ENCODE peak calls at places on chromosomes 2 and 18, in five cellular contexts. One of them, this sample, is unnamed.

GRCh38 chr2:5923957-5924945 is 232.1 kb downstream of the SOX11 start:
- DNase-seq in SK-N-SH: no peak
- DNase-seq in K562: no peak
- DNase-seq in GM12878: no peak
- DNase-seq in HepG2: no peak
- DNase-seq in this sample: no peak

GRCh38 chr2:62313433-62314227 is 117.7 kb downstream of the B3GNT2 start:
- DNase-seq in SK-N-SH: no peak
- DNase-seq in K562: no peak
- DNase-seq in GM12878: peak
- DNase-seq in HepG2: no peak
- DNase-seq in this sample: no peak

GRCh38 chr18:79485788-79486355 is 90.1 kb downstream of the NFATC1 start:
- DNase-seq in SK-N-SH: no peak
- DNase-seq in K562: no peak
- DNase-seq in GM12878: no peak
- DNase-seq in HepG2: no peak
- DNase-seq in this sample: no peak

GRCh38 chr2:166404831-166405568 is 29.3 kb upstream of the SCN9A start:
- DNase-seq in SK-N-SH: no peak
- DNase-seq in K562: no peak
- DNase-seq in GM12878: no peak
- DNase-seq in HepG2: no peak
- DNase-seq in this sample: peak

GRCh38 chr2:14779252-14779651 is 146.7 kb downstream of the LRATD1 start:
- DNase-seq in SK-N-SH: no peak
- DNase-seq in K562: no peak
- DNase-seq in GM12878: no peak
- DNase-seq in HepG2: peak
- DNase-seq in this sample: no peak

GRCh38 chr2:134568413-134568812 is 150.4 kb downstream of the TMEM163 start:
- DNase-seq in SK-N-SH: no peak
- DNase-seq in K562: no peak
- DNase-seq in GM12878: no peak
- DNase-seq in HepG2: no peak
- DNase-seq in this sample: no peak

GRCh38 chr2:238969857-238970256 is 122.0 kb downstream of the TWIST2 start:
- DNase-seq in SK-N-SH: no peak
- DNase-seq in K562: no peak
- DNase-seq in GM12878: no peak
- DNase-seq in HepG2: no peak
- DNase-seq in this sample: no peak

GRCh38 chr2:207154556-207155179 is 11.1 kb downstream of the KLF7 start:
- DNase-seq in SK-N-SH: no peak
- DNase-seq in K562: no peak
- DNase-seq in GM12878: no peak
- DNase-seq in HepG2: no peak
- DNase-seq in this sample: no peak

DNA sequence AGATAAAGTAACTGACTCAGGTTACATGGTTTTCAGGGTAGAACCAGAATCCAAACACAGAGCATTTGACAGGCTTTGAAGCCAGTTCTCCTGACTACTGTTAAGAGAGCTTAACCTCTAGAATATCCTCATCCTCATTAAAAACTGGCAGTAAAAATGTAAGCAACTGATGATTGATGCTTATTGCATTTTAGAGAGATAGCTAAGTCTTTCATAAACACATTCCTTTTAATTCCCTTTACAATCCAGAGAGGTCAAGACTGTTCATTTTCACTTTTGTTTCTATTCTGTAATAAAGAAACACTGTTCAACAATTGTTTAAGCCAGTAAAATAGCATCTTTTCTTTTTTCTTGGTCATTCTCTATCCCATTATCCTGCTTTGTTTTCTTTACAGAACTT is 53.9 kb upstream of the RAB27B start:
- DNase-seq in SK-N-SH: no peak
- DNase-seq in K562: no peak
- DNase-seq in GM12878: no peak
- DNase-seq in HepG2: no peak
- DNase-seq in this sample: no peak
- TF ChIP-seq FOXM1 in SK-N-SH: no peak
- TF ChIP-seq FOXM1 in K562: no peak
- TF ChIP-seq FOXM1 in GM12878: no peak
- TF ChIP-seq FOXM1 in HepG2: no peak
- TF ChIP-seq FOXM1 in this sample: no peak

GRCh38 chr2:198517961-198518360 is 713.6 kb downstream of the PLCL1 start:
- DNase-seq in SK-N-SH: no peak
- DNase-seq in K562: no peak
- DNase-seq in GM12878: no peak
- DNase-seq in HepG2: no peak
- DNase-seq in this sample: no peak

DNA sequence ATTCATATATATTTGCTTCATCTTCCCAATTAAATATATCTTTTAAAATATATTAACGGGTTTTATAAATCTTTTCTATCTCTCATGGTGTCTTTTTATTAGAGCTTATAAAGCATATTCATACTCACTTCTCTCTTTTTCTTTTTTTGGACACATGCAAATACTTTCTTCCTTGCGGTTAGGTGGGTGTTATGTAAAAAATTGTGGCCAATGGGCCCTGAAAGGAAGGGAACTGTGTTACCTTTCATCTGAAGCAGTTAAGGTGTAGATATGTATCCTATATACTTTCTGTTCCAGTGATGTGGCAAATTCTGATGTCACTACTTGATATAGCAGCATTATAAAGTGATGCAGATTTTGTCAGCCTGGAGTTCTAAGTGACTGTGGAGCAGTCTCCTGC is 714.5 kb downstream of the PLCL1 start:
- DNase-seq in SK-N-SH: no peak
- DNase-seq in K562: no peak
- DNase-seq in GM12878: no peak
- DNase-seq in HepG2: no peak
- DNase-seq in this sample: no peak
- TF ChIP-seq FOXM1 in SK-N-SH: no peak
- TF ChIP-seq FOXM1 in K562: no peak
- TF ChIP-seq FOXM1 in GM12878: no peak
- TF ChIP-seq FOXM1 in HepG2: no peak
- TF ChIP-seq FOXM1 in this sample: no peak

GRCh38 chr2:11559066-11559785 is 25.4 kb downstream of the GREB1 start:
- DNase-seq in SK-N-SH: no peak
- DNase-seq in K562: no peak
- DNase-seq in GM12878: no peak
- DNase-seq in HepG2: no peak
- DNase-seq in this sample: no peak
- TF ChIP-seq FOXM1 in SK-N-SH: no peak
- TF ChIP-seq FOXM1 in K562: no peak
- TF ChIP-seq FOXM1 in GM12878: no peak
- TF ChIP-seq FOXM1 in HepG2: no peak
- TF ChIP-seq FOXM1 in this sample: no peak

GRCh38 chr2:176669398-176670174 is 400.3 kb downstream of the MTX2 start:
- DNase-seq in SK-N-SH: no peak
- DNase-seq in K562: no peak
- DNase-seq in GM12878: peak
- DNase-seq in HepG2: no peak
- DNase-seq in this sample: no peak
- TF ChIP-seq FOXM1 in SK-N-SH: no peak
- TF ChIP-seq FOXM1 in K562: no peak
- TF ChIP-seq FOXM1 in GM12878: no peak
- TF ChIP-seq FOXM1 in HepG2: no peak
- TF ChIP-seq FOXM1 in this sample: no peak

GRCh38 chr2:236972491-236973379 is 113.0 kb upstream of the COPS8 start:
- DNase-seq in SK-N-SH: no peak
- DNase-seq in K562: no peak
- DNase-seq in GM12878: no peak
- DNase-seq in HepG2: peak
- DNase-seq in this sample: no peak
- TF ChIP-seq FOXM1 in SK-N-SH: no peak
- TF ChIP-seq FOXM1 in K562: no peak
- TF ChIP-seq FOXM1 in GM12878: no peak
- TF ChIP-seq FOXM1 in HepG2: no peak
- TF ChIP-seq FOXM1 in this sample: no peak

GRCh38 chr2:186477782-186478181 is 8.3 kb upstream of the ZC3H15 start:
- DNase-seq in SK-N-SH: no peak
- DNase-seq in K562: no peak
- DNase-seq in GM12878: peak
- DNase-seq in HepG2: no peak
- DNase-seq in this sample: no peak

DNA sequence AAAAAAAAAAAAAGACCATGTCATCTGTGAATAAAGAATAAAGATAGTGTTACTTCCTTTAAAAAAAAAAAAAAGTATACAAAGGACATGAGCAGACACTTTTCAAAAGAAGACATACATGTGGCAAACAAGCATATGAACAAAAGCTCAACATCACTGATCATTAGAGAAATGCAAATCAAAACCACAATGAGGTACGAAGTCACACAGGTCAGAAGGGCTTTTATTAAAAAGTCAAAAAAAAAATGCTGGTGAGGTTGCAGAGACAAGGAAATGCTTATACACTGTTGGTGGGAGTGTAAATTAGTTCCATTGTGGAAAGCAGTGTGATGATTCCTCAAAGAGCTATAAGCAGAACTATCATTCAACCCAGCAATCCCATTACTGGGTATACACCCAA is 11.9 kb upstream of the ZC3H15 start:
- DNase-seq in SK-N-SH: no peak
- DNase-seq in K562: no peak
- DNase-seq in GM12878: no peak
- DNase-seq in HepG2: no peak
- DNase-seq in this sample: no peak
- TF ChIP-seq FOXM1 in SK-N-SH: no peak
- TF ChIP-seq FOXM1 in K562: no peak
- TF ChIP-seq FOXM1 in GM12878: no peak
- TF ChIP-seq FOXM1 in HepG2: no peak
- TF ChIP-seq FOXM1 in this sample: no peak

GRCh38 chr2:161161074-161161577 is 898 bp downstream of the TANK start:
- DNase-seq in SK-N-SH: no peak
- DNase-seq in K562: no peak
- DNase-seq in GM12878: no peak
- DNase-seq in HepG2: peak
- DNase-seq in this sample: no peak
- TF ChIP-seq FOXM1 in SK-N-SH: no peak
- TF ChIP-seq FOXM1 in K562: no peak
- TF ChIP-seq FOXM1 in GM12878: no peak
- TF ChIP-seq FOXM1 in HepG2: no peak
- TF ChIP-seq FOXM1 in this sample: no peak

GRCh38 chr2:109647636-109648035 is 33.5 kb downstream of the SOWAHC start:
- DNase-seq in SK-N-SH: no peak
- DNase-seq in K562: no peak
- DNase-seq in GM12878: no peak
- DNase-seq in HepG2: no peak
- DNase-seq in this sample: no peak
- TF ChIP-seq FOXM1 in SK-N-SH: no peak
- TF ChIP-seq FOXM1 in K562: no peak
- TF ChIP-seq FOXM1 in GM12878: no peak
- TF ChIP-seq FOXM1 in HepG2: no peak
- TF ChIP-seq FOXM1 in this sample: no peak

GRCh38 chr2:45816273-45816672 is 164.8 kb downstream of the PRKCE start:
- DNase-seq in SK-N-SH: no peak
- DNase-seq in K562: no peak
- DNase-seq in GM12878: no peak
- DNase-seq in HepG2: no peak
- DNase-seq in this sample: no peak
- TF ChIP-seq FOXM1 in SK-N-SH: no peak
- TF ChIP-seq FOXM1 in K562: no peak
- TF ChIP-seq FOXM1 in GM12878: no peak
- TF ChIP-seq FOXM1 in HepG2: no peak
- TF ChIP-seq FOXM1 in this sample: no peak

GRCh38 chr2:28413152-28413895 is 20.7 kb downstream of the FOSL2 start:
- DNase-seq in SK-N-SH: no peak
- DNase-seq in K562: no peak
- DNase-seq in GM12878: no peak
- DNase-seq in HepG2: no peak
- DNase-seq in this sample: no peak

GRCh38 chr2:28412625-28413151 is 20.0 kb downstream of the FOSL2 start:
- DNase-seq in SK-N-SH: no peak
- DNase-seq in K562: no peak
- DNase-seq in GM12878: no peak
- DNase-seq in HepG2: no peak
- DNase-seq in this sample: no peak

GRCh38 chr2:28415010-28415409 is 22.4 kb downstream of the FOSL2 start:
- DNase-seq in SK-N-SH: no peak
- DNase-seq in K562: no peak
- DNase-seq in GM12878: no peak
- DNase-seq in HepG2: no peak
- DNase-seq in this sample: no peak

GRCh38 chr2:28414583-28414982 is 21.9 kb downstream of the FOSL2 start:
- DNase-seq in SK-N-SH: no peak
- DNase-seq in K562: no peak
- DNase-seq in GM12878: no peak
- DNase-seq in HepG2: no peak
- DNase-seq in this sample: no peak

GRCh38 chr2:28413896-28414290 is 21.2 kb downstream of the FOSL2 start:
- DNase-seq in SK-N-SH: no peak
- DNase-seq in K562: no peak
- DNase-seq in GM12878: no peak
- DNase-seq in HepG2: no peak
- DNase-seq in this sample: no peak
- TF ChIP-seq FOXM1 in SK-N-SH: no peak
- TF ChIP-seq FOXM1 in K562: no peak
- TF ChIP-seq FOXM1 in GM12878: no peak
- TF ChIP-seq FOXM1 in HepG2: no peak
- TF ChIP-seq FOXM1 in this sample: no peak

This sample was measured in HEK293T.